ENCODE peak calls at places on chromosomes 12 and 14, in five cellular contexts. P is breast epithelium, A is HepG2, Q is SK-N-SH, E is suprapubic skin. G is an unnamed sample. For H3K4me1, the result is how much of the 10 kb centered on the place peaks cover.

GRCh38 chr12:28882444-28882843 is 266.6 kb upstream of the FAR2 start:
- DNase-seq in P (no peak), A (no peak), Q (no peak), E (no peak), G (no peak)

GRCh38 chr12:108357834-108358579 is 18.9 kb upstream of the CMKLR1 start:
- DNase-seq in P (no peak), A (no peak), Q (no peak), E (no peak), G (no peak)

GRCh38 chr14:34051966-34052657 is 101.2 kb upstream of the EGLN3 start:
- DNase-seq in P (no peak), A (peak), Q (no peak), E (no peak), G (no peak)

GRCh38 chr12:14567311-14568195 is at the start of gene PLBD1:
- DNase-seq in P (no peak), A (no peak), Q (peak), E (peak), G (peak)

GRCh38 chr12:113194971-113195391 is 9.5 kb downstream of the RITA1 start:
- DNase-seq in P (no peak), A (no peak), Q (peak), E (no peak), G (no peak)

GRCh38 chr12:54189198-54189539 is 384 bp upstream of the SMUG1 start:
- DNase-seq in P (no peak), A (no peak), Q (no peak), E (no peak), G (no peak)

GRCh38 chr14:92510972-92511371 is 2.6 kb upstream of the RIN3 start:
- DNase-seq in P (no peak), A (peak), Q (no peak), E (peak), G (peak)

GRCh38 chr12:43407816-43408645 is 144.0 kb downstream of the ADAMTS20 start:
- DNase-seq in P (no peak), A (no peak), Q (no peak), E (no peak), G (no peak)

GRCh38 chr12:64212066-64212746 is 9.9 kb downstream of the KICS2 start:
- DNase-seq in P (no peak), A (no peak), Q (no peak), E (no peak), G (no peak)

GRCh38 chr14:99177046-99177655 is 94.8 kb downstream of the BCL11B start:
- DNase-seq in P (no peak), A (no peak), Q (no peak), E (peak), G (peak)

GRCh38 chr14:52112336-52113018 is 43.6 kb upstream of the NID2 start:
- DNase-seq in P (no peak), A (no peak), Q (no peak), E (no peak), G (no peak)

GRCh38 chr12:77228376-77228775 is 163.0 kb upstream of the E2F7 start:
- DNase-seq in P (no peak), A (no peak), Q (no peak), E (no peak), G (no peak)

GRCh38 chr14:67411820-67412421 is at the start of gene PLEK2:
- DNase-seq in P (peak), A (no peak), Q (peak), E (no peak), G (peak)

GRCh38 chr12:40054554-40055226 is 51.2 kb downstream of the SLC2A13 start:
- DNase-seq in P (no peak), A (no peak), Q (no peak), E (no peak), G (peak)

GRCh38 chr12:123634142-123634561 is 523 bp downstream of the GTF2H3 start:
- DNase-seq in P (no peak), A (no peak), Q (no peak), E (no peak), G (no peak)

GRCh38 chr14:64786296-64787149 is 82.3 kb downstream of the PLEKHG3 start:
- DNase-seq in P (no peak), A (no peak), Q (no peak), E (no peak), G (no peak)

GRCh38 chr12:32698285-32698684 is 19.2 kb downstream of the DNM1L start:
- DNase-seq in P (no peak), A (no peak), Q (peak), E (no peak), G (no peak)

GRCh38 chr12:52331833-52332232 is 10.6 kb upstream of the KRT83 start:
- DNase-seq in P (no peak), A (no peak), Q (no peak), E (no peak), G (peak)

GRCh38 chr12:93122569-93123091 is 193.5 kb upstream of the EEA1 start:
- DNase-seq in P (peak), A (peak), Q (no peak), E (no peak), G (no peak)

GRCh38 chr12:25653487-25654175 is 100.5 kb upstream of the LMNTD1 start:
- DNase-seq in P (peak), A (no peak), Q (peak), E (no peak), G (no peak)

GRCh38 chr12:119171266-119171665 is 7.5 kb upstream of the HSPB8 start:
- DNase-seq in P (no peak), A (no peak), Q (no peak), E (no peak), G (no peak)

GRCh38 chr14:34081576-34082136 is 130.8 kb upstream of the EGLN3 start:
- DNase-seq in P (no peak), A (peak), Q (no peak), E (no peak), G (no peak)

GRCh38 chr14:91298576-91298975 is 54.1 kb upstream of the GPR68 start:
- DNase-seq in P (no peak), A (no peak), Q (no peak), E (no peak), G (no peak)

GRCh38 chr14:94756310-94756709 is 13.6 kb downstream of the GSC start:
- DNase-seq in P (no peak), A (no peak), Q (no peak), E (no peak), G (no peak)

GRCh38 chr12:11894890-11895289 is 175.8 kb upstream of the BCL2L14 start:
- DNase-seq in P (no peak), A (no peak), Q (no peak), E (no peak), G (no peak)

GRCh38 chr12:60393093-60393492 is 797.3 kb downstream of the SLC16A7 start:
- DNase-seq in P (no peak), A (no peak), Q (no peak), E (no peak), G (no peak)

GRCh38 chr14:50045039-50045711 is 71.2 kb downstream of the VCPKMT start:
- DNase-seq in P (peak), A (peak), Q (peak), E (no peak), G (peak)

DNA sequence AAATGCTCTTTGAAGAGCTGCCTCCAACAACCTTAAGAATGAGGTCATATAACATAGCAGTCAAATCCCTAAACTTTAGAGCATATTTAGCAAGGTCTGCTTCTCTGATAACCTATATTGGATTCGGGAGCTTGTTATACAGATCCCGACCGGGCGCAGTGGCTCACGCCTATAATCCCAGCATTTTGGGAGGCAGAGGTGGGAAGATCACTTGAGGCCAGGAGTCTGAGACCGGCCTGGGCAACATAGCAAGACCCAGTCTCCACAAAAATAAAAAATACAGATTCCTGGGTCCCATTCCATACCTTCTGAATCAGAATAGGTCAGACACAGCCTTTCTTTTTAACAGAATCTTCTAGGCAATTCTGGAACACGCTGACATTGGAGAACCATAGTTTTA is 46.7 kb downstream of the SPRING1 start:
- DNase-seq in P (no peak), A (no peak), Q (no peak), E (no peak), G (no peak)
- H3K4me1 ChIP-seq in P (under half), A (under half), Q (under half), E (under half), G (under half)

DNA sequence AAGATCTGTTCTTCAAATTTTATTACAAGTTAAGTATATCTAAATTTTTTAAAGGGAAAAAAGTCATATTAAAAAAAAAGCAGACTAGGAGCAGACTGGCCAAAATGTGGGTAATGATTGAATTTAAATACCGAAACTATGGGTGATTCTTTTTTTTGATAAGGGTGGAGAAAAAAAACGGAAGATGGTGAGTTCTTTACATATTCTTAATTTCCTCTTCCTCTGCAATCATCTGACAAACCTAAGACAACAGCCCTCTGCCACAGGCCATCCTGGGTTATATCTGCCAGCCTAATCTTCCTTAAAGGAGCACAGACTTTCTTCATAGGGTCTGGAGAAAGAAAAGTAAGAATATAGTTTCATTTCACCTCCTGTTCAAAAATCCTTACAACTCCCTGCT is 108.0 kb downstream of the PPP2R5E start:
- DNase-seq in P (no peak), A (no peak), Q (no peak), E (no peak), G (no peak)
- H3K27ac ChIP-seq in P (peak), A (no peak), Q (no peak), E (peak), G (peak)

GRCh38 chr14:59278111-59278510 is 89.6 kb downstream of the DAAM1 start:
- DNase-seq in P (peak), A (peak), Q (no peak), E (no peak), G (no peak)
- TF ChIP-seq POLR2AphosphoS5 in P (no peak), A (no peak), Q (peak), E (no peak), G (no peak)

DNA sequence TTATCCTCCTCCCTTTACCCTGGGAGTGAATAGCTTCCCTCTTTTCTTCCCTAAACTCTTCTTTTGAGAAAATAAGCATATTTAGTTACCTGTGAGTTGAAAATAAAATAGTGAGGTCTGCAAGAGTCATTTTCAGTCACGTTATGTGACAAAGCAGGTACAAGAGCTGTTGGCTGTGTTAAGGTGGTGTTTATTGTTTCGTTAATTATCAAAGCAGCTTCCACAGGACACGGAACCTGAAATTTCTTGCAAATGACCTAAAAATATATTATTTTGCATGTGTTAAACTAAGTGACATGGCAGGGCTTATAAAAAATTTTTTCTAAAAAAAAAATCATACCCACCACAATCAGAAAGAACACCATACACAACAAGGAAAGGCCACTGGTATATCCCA is 8.3 kb downstream of the SLC38A2 start:
- DNase-seq in P (no peak), A (no peak), Q (no peak), E (no peak), G (no peak)
- H3K4me1 ChIP-seq in P (under half), A (half or more), Q (half or more), E (half or more), G (half or more)

DNA sequence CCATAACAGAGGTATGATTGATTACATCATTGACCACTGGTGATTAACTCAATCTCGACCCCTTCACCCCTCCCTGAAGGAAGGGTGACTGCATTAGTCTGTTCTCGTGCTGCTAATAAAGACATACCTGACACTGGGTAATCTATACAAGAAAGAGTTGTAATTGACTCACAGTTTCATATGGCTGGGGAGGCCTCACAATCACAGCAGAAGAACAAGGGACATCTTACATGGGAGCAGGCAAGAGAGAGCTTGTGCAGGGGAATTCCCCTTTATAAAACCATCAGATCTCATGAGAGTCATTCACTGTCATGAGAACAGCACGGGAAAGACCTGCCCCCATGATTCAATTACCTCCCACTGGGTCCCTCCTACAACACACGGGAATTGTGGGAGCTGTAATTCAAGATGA is 55.9 kb upstream of the TMCC3 start:
- DNase-seq in P (no peak), A (no peak), Q (no peak), E (no peak), G (no peak)
- H3K27ac ChIP-seq in P (no peak), A (no peak), Q (no peak), E (no peak), G (no peak)

GRCh38 chr12:4386756-4387155 is 7.2 kb upstream of the FGF23 start:
- DNase-seq in P (no peak), A (no peak), Q (peak), E (no peak), G (no peak)
- TF ChIP-seq POLR2AphosphoS5 in P (no peak), A (no peak), Q (no peak), E (no peak), G (no peak)